ENCODE peak calls at places on chromosome 9, in four cellular contexts. N is NCI-H774, X is dermis microvascular lymphatic vessel endothelial cell, O is B cell. T is an unnamed sample.

GRCh38 chr9:132204883-132205282 is 43.0 kb downstream of the NTNG2 start:
- DNase-seq in N (no peak), X (no peak), O (no peak), T (no peak)

GRCh38 chr9:81986051-81986450 is 2.5 kb upstream of the SPATA31D1 start:
- DNase-seq in N (no peak), X (no peak), O (no peak), T (no peak)

GRCh38 chr9:126376311-126376902 is 49.8 kb downstream of the MVB12B start:
- DNase-seq in N (no peak), X (no peak), O (no peak), T (peak; percentile 77)

GRCh38 chr9:74748966-74749365 is 138.8 kb downstream of the TRPM6 start:
- DNase-seq in N (no peak), X (no peak), O (no peak), T (no peak)

GRCh38 chr9:97508852-97509251 is 7.4 kb downstream of the TMOD1 start:
- DNase-seq in N (no peak), X (no peak), O (no peak), T (no peak)

GRCh38 chr9:106886111-106887046 is 23.4 kb downstream of the ZNF462 start:
- DNase-seq in N (no peak), X (no peak), O (no peak), T (no peak)

GRCh38 chr9:19516348-19516747 is 107.5 kb downstream of the ACER2 start:
- DNase-seq in N (no peak), X (no peak), O (no peak), T (no peak)

GRCh38 chr9:121331992-121332685 is 37.9 kb downstream of the STOM start:
- DNase-seq in N (no peak), X (no peak), O (no peak), T (no peak)

GRCh38 chr9:81031422-81032029 is 657.8 kb downstream of the TLE1 start:
- DNase-seq in N (no peak), X (no peak), O (no peak), T (no peak)

GRCh38 chr9:24698864-24699518 is 153.3 kb upstream of the IZUMO3 start:
- DNase-seq in N (no peak), X (no peak), O (no peak), T (peak; percentile 1)

GRCh38 chr9:105355810-105356209 is 92.0 kb upstream of the FSD1L start:
- DNase-seq in N (no peak), X (no peak), O (peak; percentile 51), T (peak; percentile 86)

GRCh38 chr9:93397664-93398381 is 53.7 kb upstream of the FAM120A start:
- DNase-seq in N (no peak), X (no peak), O (no peak), T (no peak)

GRCh38 chr9:76223749-76224340 is 170.4 kb downstream of the RFK start:
- DNase-seq in N (no peak), X (no peak), O (no peak), T (no peak)

GRCh38 chr9:110303136-110303535 is 34.5 kb downstream of the TXNDC8 start:
- DNase-seq in N (no peak), X (no peak), O (no peak), T (no peak)

GRCh38 chr9:69755205-69755604 is 4.6 kb downstream of the PTAR1 start:
- DNase-seq in N (no peak), X (no peak), O (no peak), T (no peak)

GRCh38 chr9:88835038-88835466 is 156.2 kb upstream of the S1PR3 start:
- DNase-seq in N (no peak), X (no peak), O (peak; percentile 40), T (no peak)

GRCh38 chr9:109887079-109887478 is 107.1 kb downstream of the PALM2AKAP2 start:
- DNase-seq in N (no peak), X (no peak), O (no peak), T (no peak)

GRCh38 chr9:131678499-131679111 is 61.3 kb downstream of the RAPGEF1 start:
- DNase-seq in N (peak; percentile 69), X (no peak), O (peak; percentile 67), T (peak; percentile 72)

GRCh38 chr9:37441776-37442370 is 19.4 kb downstream of the GRHPR start:
- DNase-seq in N (no peak), X (no peak), O (no peak), T (no peak)

GRCh38 chr9:93267681-93268505 is 84.0 kb downstream of the WNK2 start:
- DNase-seq in N (no peak), X (no peak), O (no peak), T (no peak)

GRCh38 chr9:90891656-90892055 is 90.0 kb downstream of the SYK start:
- DNase-seq in N (no peak), X (no peak), O (no peak), T (no peak)

GRCh38 chr9:70411141-70411929 is 3.1 kb downstream of the KLF9 start:
- DNase-seq in N (no peak), X (peak; percentile 65), O (no peak), T (no peak)

GRCh38 chr9:116331241-116331640 is 177.7 kb downstream of the PAPPA start:
- DNase-seq in N (no peak), X (no peak), O (no peak), T (no peak)

GRCh38 chr9:99601506-99601905 is 220.2 kb upstream of the NR4A3 start:
- DNase-seq in N (peak; percentile 3), X (no peak), O (no peak), T (no peak)

T was measured in SW480.